ENCODE peak calls at places on chromosomes 11 and 22, in four cellular contexts. R is stimulated activated CD4-positive, alpha-beta T cell treated with anti-CD3 and anti-CD28 coated beads, Interleukin-4, amount 100 ng/mL, for 24 hours; N is kidney epithelial cell; D is activated CD8-positive, alpha-beta memory T cell treated with anti-CD3 and anti-CD28 coated beads for 1 hour. W is an unnamed sample.

GRCh38 chr11:120108154-120108784 is 29.6 kb downstream of the TRIM29 start:
- DNase-seq in N (no peak), R (peak), D (peak), W (peak)

GRCh38 chr22:39715778-39716495 is 145.4 kb downstream of the CACNA1I start:
- DNase-seq in N (no peak), R (no peak), D (no peak), W (no peak)

GRCh38 chr22:32839776-32840571 is 38.5 kb downstream of the TIMP3 start:
- DNase-seq in D (no peak), R (no peak), N (no peak), W (no peak)

GRCh38 chr11:32176223-32176811 is 85.4 kb downstream of the RCN1 start:
- DNase-seq in R (peak), D (peak), N (peak), W (peak)

GRCh38 chr11:79472736-79473536 is 32.1 kb upstream of the TENM4 start:
- DNase-seq in D (no peak), R (no peak), N (no peak), W (no peak)

GRCh38 chr22:27105142-27106025 is 448.0 kb downstream of the MIAT start:
- DNase-seq in R (no peak), D (no peak), N (no peak), W (no peak)

GRCh38 chr22:38177044-38177443 is 4.6 kb downstream of the PLA2G6 start:
- DNase-seq in N (no peak), D (no peak), R (no peak), W (no peak)

GRCh38 chr11:60872952-60873524 is 5.7 kb downstream of the ZP1 start:
- DNase-seq in N (peak), R (no peak), D (no peak), W (no peak)

GRCh38 chr11:115168686-115169085 is 335.5 kb downstream of the CADM1 start:
- DNase-seq in R (no peak), N (no peak), D (no peak), W (no peak)

GRCh38 chr11:63832336-63832735 is 6.6 kb upstream of the MARK2 start:
- DNase-seq in D (no peak), N (no peak), R (no peak), W (no peak)

GRCh38 chr22:19085233-19086043 is 36.8 kb downstream of the DGCR2 start:
- DNase-seq in D (no peak), N (no peak), R (no peak), W (no peak)

GRCh38 chr11:2930705-2931415 is 1.6 kb upstream of the PHLDA2 start:
- DNase-seq in N (no peak), D (no peak), R (peak), W (no peak)

GRCh38 chr11:57072640-57073039 is 83.9 kb downstream of the OR5AK2 start:
- DNase-seq in R (no peak), D (no peak), N (peak), W (no peak)

GRCh38 chr22:37965940-37966664 is 12.6 kb downstream of the POLR2F start:
- DNase-seq in R (no peak), N (no peak), D (no peak), W (no peak)

GRCh38 chr22:42816339-42816738 is 40.7 kb downstream of the ARFGAP3 start:
- DNase-seq in N (no peak), D (no peak), R (no peak), W (no peak)

GRCh38 chr11:10305262-10305963 is 540 bp downstream of the ADM start:
- DNase-seq in R (no peak), D (no peak), N (no peak), W (no peak)

GRCh38 chr11:124793466-124794278 is 6.5 kb downstream of the MSANTD2 start:
- DNase-seq in D (no peak), R (peak), N (no peak), W (no peak)

GRCh38 chr11:22711212-22711770 is 44.9 kb downstream of the GAS2 start:
- DNase-seq in R (no peak), D (no peak), N (no peak), W (no peak)

GRCh38 chr11:19628018-19628417 is 84.6 kb upstream of the NAV2 start:
- DNase-seq in D (no peak), R (no peak), N (no peak), W (no peak)

GRCh38 chr22:46226577-46226976 is 23.5 kb downstream of the CDPF1 start:
- DNase-seq in N (no peak), D (no peak), R (no peak), W (no peak)

W was measured in effector CD4-positive, alpha-beta T cell.